ENCODE peak calls at places on chromosomes 6 and 20, in six cellular contexts. M is HS-5; V is activated naive CD8-positive, alpha-beta T cell treated with anti-CD3 and anti-CD28 coated beads, Interleukin-2, amount 50 U/mL, for 24 hours; B is SW 1271; Z is anterior cingulate cortex; D is GM10248. J is an unnamed sample.
A peak's percentile ranks its signal among the peaks of the same experiment; 100 is the strongest.

GRCh38 chr6:41917528-41917927 is 3.4 kb downstream of the MED20 start:
- DNase-seq in M (peak; percentile 95), V (no peak), B (peak; percentile 79), Z (no peak), D (no peak), J (no peak)

GRCh38 chr20:48702388-48703041 is 125.3 kb downstream of the PREX1 start:
- DNase-seq in M (no peak), V (no peak), B (no peak), Z (no peak), D (no peak), J (peak; percentile 35)

GRCh38 chr6:31092769-31093505 is 19.4 kb downstream of the C6orf15 start:
- DNase-seq in M (no peak), V (no peak), B (no peak), Z (no peak), D (no peak), J (no peak)

GRCh38 chr6:144415835-144416237 is 130.7 kb downstream of the UTRN start:
- DNase-seq in M (peak; percentile 85), V (no peak), B (no peak), Z (no peak), D (no peak), J (no peak)

GRCh38 chr6:139577124-139577800 is 202.8 kb upstream of the CITED2 start:
- DNase-seq in M (no peak), V (no peak), B (no peak), Z (no peak), D (no peak), J (no peak)

GRCh38 chr6:145705561-145705960 is 29.8 kb downstream of the EPM2A start:
- DNase-seq in M (peak; percentile 53), V (no peak), B (no peak), Z (no peak), D (no peak), J (no peak)

GRCh38 chr20:22949710-22950109 is 85.4 kb upstream of the SSTR4 start:
- DNase-seq in M (no peak), V (no peak), B (no peak), Z (no peak), D (no peak), J (no peak)

GRCh38 chr20:43983904-43984361 is 69.3 kb downstream of the TOX2 start:
- DNase-seq in M (no peak), V (no peak), B (no peak), Z (no peak), D (no peak), J (no peak)

GRCh38 chr6:35624341-35625070 is 64.2 kb downstream of the FKBP5 start:
- DNase-seq in M (no peak), V (no peak), B (no peak), Z (no peak), D (no peak), J (no peak)

GRCh38 chr20:10876558-10876957 is 202.8 kb upstream of the JAG1 start:
- DNase-seq in M (no peak), V (no peak), B (no peak), Z (no peak), D (no peak), J (no peak)

J was measured in sigmoid colon.